ENCODE peak calls at places on chromosomes 3 and 15, in nine cellular contexts. One of them, this sample, is unnamed.

GRCh38 chr3:127781411-127782001 is 40.8 kb downstream of the MGLL start:
- DNase-seq in ELR: peak
- DNase-seq in HEK293T: no peak
- DNase-seq in breast epithelium: no peak
- DNase-seq in stimulated activated effector memory CD8-positive, alpha-beta T cell treated with anti-CD3 and anti-CD28 coated beads, Interleukin-12 subunit alpha, Interleukin-12 subunit beta, amount 100 ng/mL, for 72 hours: no peak
- DNase-seq in epithelial cell of esophagus: no peak
- DNase-seq in activated naive CD4-positive, alpha-beta T cell treated with Interleukin-2 at 50 U/mL for 16 hours: no peak
- DNase-seq in islet precursor cell: peak
- DNase-seq in posterior cingulate gyrus: peak
- DNase-seq in this sample: no peak

GRCh38 chr15:96559087-96559486 is 228.6 kb downstream of the NR2F2 start:
- DNase-seq in ELR: no peak
- DNase-seq in stimulated activated effector memory CD8-positive, alpha-beta T cell treated with anti-CD3 and anti-CD28 coated beads, Interleukin-12 subunit alpha, Interleukin-12 subunit beta, amount 100 ng/mL, for 72 hours: no peak
- DNase-seq in islet precursor cell: no peak
- DNase-seq in breast epithelium: no peak
- DNase-seq in epithelial cell of esophagus: no peak
- DNase-seq in activated naive CD4-positive, alpha-beta T cell treated with Interleukin-2 at 50 U/mL for 16 hours: no peak
- DNase-seq in HEK293T: no peak
- DNase-seq in posterior cingulate gyrus: no peak
- DNase-seq in this sample: no peak

GRCh38 chr3:194957743-194958240 is 272.1 kb downstream of the FAM43A start:
- DNase-seq in stimulated activated effector memory CD8-positive, alpha-beta T cell treated with anti-CD3 and anti-CD28 coated beads, Interleukin-12 subunit alpha, Interleukin-12 subunit beta, amount 100 ng/mL, for 72 hours: no peak
- DNase-seq in posterior cingulate gyrus: no peak
- DNase-seq in ELR: no peak
- DNase-seq in breast epithelium: peak
- DNase-seq in epithelial cell of esophagus: no peak
- DNase-seq in islet precursor cell: peak
- DNase-seq in activated naive CD4-positive, alpha-beta T cell treated with Interleukin-2 at 50 U/mL for 16 hours: no peak
- DNase-seq in HEK293T: no peak
- DNase-seq in this sample: no peak

GRCh38 chr3:142450192-142450591 is 2.4 kb upstream of the XRN1 start:
- DNase-seq in breast epithelium: no peak
- DNase-seq in ELR: no peak
- DNase-seq in posterior cingulate gyrus: no peak
- DNase-seq in HEK293T: no peak
- DNase-seq in epithelial cell of esophagus: no peak
- DNase-seq in islet precursor cell: no peak
- DNase-seq in activated naive CD4-positive, alpha-beta T cell treated with Interleukin-2 at 50 U/mL for 16 hours: no peak
- DNase-seq in stimulated activated effector memory CD8-positive, alpha-beta T cell treated with anti-CD3 and anti-CD28 coated beads, Interleukin-12 subunit alpha, Interleukin-12 subunit beta, amount 100 ng/mL, for 72 hours: no peak
- DNase-seq in this sample: no peak

GRCh38 chr15:85276508-85276907 is 103.9 kb upstream of the AKAP13 start:
- DNase-seq in HEK293T: no peak
- DNase-seq in islet precursor cell: no peak
- DNase-seq in posterior cingulate gyrus: no peak
- DNase-seq in activated naive CD4-positive, alpha-beta T cell treated with Interleukin-2 at 50 U/mL for 16 hours: no peak
- DNase-seq in stimulated activated effector memory CD8-positive, alpha-beta T cell treated with anti-CD3 and anti-CD28 coated beads, Interleukin-12 subunit alpha, Interleukin-12 subunit beta, amount 100 ng/mL, for 72 hours: no peak
- DNase-seq in ELR: no peak
- DNase-seq in breast epithelium: no peak
- DNase-seq in epithelial cell of esophagus: peak
- DNase-seq in this sample: no peak

GRCh38 chr3:156705761-156706631 is 31.6 kb downstream of the TIPARP start:
- DNase-seq in stimulated activated effector memory CD8-positive, alpha-beta T cell treated with anti-CD3 and anti-CD28 coated beads, Interleukin-12 subunit alpha, Interleukin-12 subunit beta, amount 100 ng/mL, for 72 hours: no peak
- DNase-seq in breast epithelium: no peak
- DNase-seq in ELR: no peak
- DNase-seq in epithelial cell of esophagus: no peak
- DNase-seq in islet precursor cell: no peak
- DNase-seq in posterior cingulate gyrus: no peak
- DNase-seq in activated naive CD4-positive, alpha-beta T cell treated with Interleukin-2 at 50 U/mL for 16 hours: no peak
- DNase-seq in HEK293T: no peak
- DNase-seq in this sample: no peak

GRCh38 chr15:43329222-43329959 is 982 bp downstream of the LCMT2 start:
- DNase-seq in posterior cingulate gyrus: peak
- DNase-seq in epithelial cell of esophagus: peak
- DNase-seq in activated naive CD4-positive, alpha-beta T cell treated with Interleukin-2 at 50 U/mL for 16 hours: peak
- DNase-seq in islet precursor cell: no peak
- DNase-seq in HEK293T: peak
- DNase-seq in ELR: peak
- DNase-seq in stimulated activated effector memory CD8-positive, alpha-beta T cell treated with anti-CD3 and anti-CD28 coated beads, Interleukin-12 subunit alpha, Interleukin-12 subunit beta, amount 100 ng/mL, for 72 hours: no peak
- DNase-seq in breast epithelium: peak
- DNase-seq in this sample: no peak

GRCh38 chr3:146148468-146148931 is 12.5 kb downstream of the PLOD2 start:
- DNase-seq in HEK293T: no peak
- DNase-seq in stimulated activated effector memory CD8-positive, alpha-beta T cell treated with anti-CD3 and anti-CD28 coated beads, Interleukin-12 subunit alpha, Interleukin-12 subunit beta, amount 100 ng/mL, for 72 hours: no peak
- DNase-seq in epithelial cell of esophagus: no peak
- DNase-seq in activated naive CD4-positive, alpha-beta T cell treated with Interleukin-2 at 50 U/mL for 16 hours: no peak
- DNase-seq in ELR: peak
- DNase-seq in breast epithelium: no peak
- DNase-seq in posterior cingulate gyrus: no peak
- DNase-seq in islet precursor cell: no peak
- DNase-seq in this sample: no peak

GRCh38 chr3:99119312-99119810 is 217.9 kb upstream of the DCBLD2 start:
- DNase-seq in posterior cingulate gyrus: no peak
- DNase-seq in epithelial cell of esophagus: peak
- DNase-seq in breast epithelium: no peak
- DNase-seq in islet precursor cell: no peak
- DNase-seq in activated naive CD4-positive, alpha-beta T cell treated with Interleukin-2 at 50 U/mL for 16 hours: no peak
- DNase-seq in stimulated activated effector memory CD8-positive, alpha-beta T cell treated with anti-CD3 and anti-CD28 coated beads, Interleukin-12 subunit alpha, Interleukin-12 subunit beta, amount 100 ng/mL, for 72 hours: no peak
- DNase-seq in ELR: peak
- DNase-seq in HEK293T: no peak
- DNase-seq in this sample: no peak

GRCh38 chr3:11638669-11639402 is 4.9 kb downstream of the VGLL4 start:
- DNase-seq in activated naive CD4-positive, alpha-beta T cell treated with Interleukin-2 at 50 U/mL for 16 hours: no peak
- DNase-seq in breast epithelium: peak
- DNase-seq in HEK293T: peak
- DNase-seq in posterior cingulate gyrus: no peak
- DNase-seq in ELR: no peak
- DNase-seq in stimulated activated effector memory CD8-positive, alpha-beta T cell treated with anti-CD3 and anti-CD28 coated beads, Interleukin-12 subunit alpha, Interleukin-12 subunit beta, amount 100 ng/mL, for 72 hours: no peak
- DNase-seq in islet precursor cell: peak
- DNase-seq in epithelial cell of esophagus: peak
- DNase-seq in this sample: no peak

GRCh38 chr3:197343111-197343510 is 44.7 kb upstream of the DLG1 start:
- DNase-seq in breast epithelium: no peak
- DNase-seq in posterior cingulate gyrus: no peak
- DNase-seq in islet precursor cell: no peak
- DNase-seq in activated naive CD4-positive, alpha-beta T cell treated with Interleukin-2 at 50 U/mL for 16 hours: no peak
- DNase-seq in ELR: no peak
- DNase-seq in stimulated activated effector memory CD8-positive, alpha-beta T cell treated with anti-CD3 and anti-CD28 coated beads, Interleukin-12 subunit alpha, Interleukin-12 subunit beta, amount 100 ng/mL, for 72 hours: no peak
- DNase-seq in epithelial cell of esophagus: no peak
- DNase-seq in HEK293T: no peak
- DNase-seq in this sample: no peak